ENCODE peak calls at places on chromosome 19, in eight cellular contexts. One of them, this sample, is unnamed.

GRCh38 chr19:44757735-44758505 is 9.4 kb downstream of the BCL3 start:
- DNase-seq in mesothelial cell of epicardium: peak
- DNase-seq in astrocyte of the spinal cord: peak
- DNase-seq in tibial nerve: peak
- DNase-seq in osteocyte: no peak
- DNase-seq in thoracic aorta: no peak
- DNase-seq in heart left ventricle: peak
- DNase-seq in upper lobe of right lung: peak
- DNase-seq in this sample: no peak

GRCh38 chr19:10279737-10280442 is 6.9 kb upstream of the ICAM4 start:
- DNase-seq in thoracic aorta: no peak
- DNase-seq in tibial nerve: no peak
- DNase-seq in heart left ventricle: no peak
- DNase-seq in osteocyte: no peak
- DNase-seq in upper lobe of right lung: no peak
- DNase-seq in astrocyte of the spinal cord: no peak
- DNase-seq in mesothelial cell of epicardium: no peak
- DNase-seq in this sample: no peak

GRCh38 chr19:14770944-14771839 is 7.2 kb downstream of the ADGRE2 start:
- DNase-seq in astrocyte of the spinal cord: no peak
- DNase-seq in upper lobe of right lung: no peak
- DNase-seq in heart left ventricle: no peak
- DNase-seq in tibial nerve: no peak
- DNase-seq in mesothelial cell of epicardium: no peak
- DNase-seq in osteocyte: peak
- DNase-seq in thoracic aorta: no peak
- DNase-seq in this sample: no peak

GRCh38 chr19:44303305-44303704 is 1.5 kb downstream of the ZNF235 start:
- DNase-seq in osteocyte: no peak
- DNase-seq in thoracic aorta: no peak
- DNase-seq in upper lobe of right lung: no peak
- DNase-seq in tibial nerve: no peak
- DNase-seq in astrocyte of the spinal cord: no peak
- DNase-seq in heart left ventricle: no peak
- DNase-seq in mesothelial cell of epicardium: no peak
- DNase-seq in this sample: no peak

GRCh38 chr19:30374791-30375650 is 2.8 kb downstream of the ZNF536 start:
- DNase-seq in tibial nerve: no peak
- DNase-seq in astrocyte of the spinal cord: no peak
- DNase-seq in heart left ventricle: no peak
- DNase-seq in mesothelial cell of epicardium: peak
- DNase-seq in osteocyte: no peak
- DNase-seq in thoracic aorta: no peak
- DNase-seq in upper lobe of right lung: no peak
- DNase-seq in this sample: no peak

GRCh38 chr19:16355293-16356043 is 30.8 kb downstream of the KLF2 start:
- DNase-seq in osteocyte: no peak
- DNase-seq in mesothelial cell of epicardium: no peak
- DNase-seq in heart left ventricle: peak
- DNase-seq in astrocyte of the spinal cord: no peak
- DNase-seq in upper lobe of right lung: no peak
- DNase-seq in thoracic aorta: no peak
- DNase-seq in tibial nerve: no peak
- DNase-seq in this sample: no peak

GRCh38 chr19:41362143-41362847 is 1.7 kb downstream of the B9D2 start:
- DNase-seq in mesothelial cell of epicardium: no peak
- DNase-seq in heart left ventricle: no peak
- DNase-seq in thoracic aorta: no peak
- DNase-seq in upper lobe of right lung: no peak
- DNase-seq in tibial nerve: no peak
- DNase-seq in astrocyte of the spinal cord: no peak
- DNase-seq in osteocyte: no peak
- DNase-seq in this sample: no peak

GRCh38 chr19:11612816-11613511 is 15.7 kb downstream of the ZNF627 start:
- DNase-seq in tibial nerve: no peak
- DNase-seq in mesothelial cell of epicardium: no peak
- DNase-seq in upper lobe of right lung: no peak
- DNase-seq in heart left ventricle: no peak
- DNase-seq in osteocyte: no peak
- DNase-seq in thoracic aorta: no peak
- DNase-seq in astrocyte of the spinal cord: no peak
- DNase-seq in this sample: no peak

GRCh38 chr19:32870981-32871451 is 1.4 kb upstream of the SLC7A9 start:
- DNase-seq in thoracic aorta: no peak
- DNase-seq in tibial nerve: no peak
- DNase-seq in upper lobe of right lung: peak
- DNase-seq in osteocyte: peak
- DNase-seq in astrocyte of the spinal cord: no peak
- DNase-seq in mesothelial cell of epicardium: no peak
- DNase-seq in heart left ventricle: no peak
- DNase-seq in this sample: no peak

GRCh38 chr19:14550201-14550754 is 20.9 kb downstream of the TECR start:
- DNase-seq in upper lobe of right lung: no peak
- DNase-seq in astrocyte of the spinal cord: no peak
- DNase-seq in heart left ventricle: no peak
- DNase-seq in mesothelial cell of epicardium: no peak
- DNase-seq in osteocyte: no peak
- DNase-seq in tibial nerve: no peak
- DNase-seq in thoracic aorta: no peak
- DNase-seq in this sample: no peak

GRCh38 chr19:5743640-5744039 is 23.2 kb downstream of the CATSPERD start:
- DNase-seq in thoracic aorta: no peak
- DNase-seq in osteocyte: no peak
- DNase-seq in mesothelial cell of epicardium: no peak
- DNase-seq in astrocyte of the spinal cord: no peak
- DNase-seq in heart left ventricle: no peak
- DNase-seq in upper lobe of right lung: no peak
- DNase-seq in tibial nerve: no peak
- DNase-seq in this sample: no peak

GRCh38 chr19:3563689-3564269 is 6.4 kb upstream of the MFSD12 start:
- DNase-seq in thoracic aorta: no peak
- DNase-seq in upper lobe of right lung: no peak
- DNase-seq in osteocyte: no peak
- DNase-seq in tibial nerve: no peak
- DNase-seq in mesothelial cell of epicardium: no peak
- DNase-seq in heart left ventricle: no peak
- DNase-seq in astrocyte of the spinal cord: no peak
- DNase-seq in this sample: no peak

GRCh38 chr19:5006201-5006600 is 37.3 kb downstream of the KDM4B start:
- DNase-seq in thoracic aorta: no peak
- DNase-seq in tibial nerve: no peak
- DNase-seq in astrocyte of the spinal cord: no peak
- DNase-seq in mesothelial cell of epicardium: no peak
- DNase-seq in heart left ventricle: no peak
- DNase-seq in upper lobe of right lung: no peak
- DNase-seq in osteocyte: no peak
- DNase-seq in this sample: no peak

GRCh38 chr19:21358768-21359451 is at the start of gene ZNF738:
- DNase-seq in osteocyte: peak
- DNase-seq in upper lobe of right lung: peak
- DNase-seq in heart left ventricle: peak
- DNase-seq in mesothelial cell of epicardium: peak
- DNase-seq in thoracic aorta: peak
- DNase-seq in astrocyte of the spinal cord: peak
- DNase-seq in tibial nerve: peak
- DNase-seq in this sample: peak

GRCh38 chr19:1729568-1729925 is 23.8 kb upstream of the ONECUT3 start:
- DNase-seq in tibial nerve: no peak
- DNase-seq in mesothelial cell of epicardium: no peak
- DNase-seq in upper lobe of right lung: no peak
- DNase-seq in osteocyte: no peak
- DNase-seq in astrocyte of the spinal cord: no peak
- DNase-seq in heart left ventricle: no peak
- DNase-seq in thoracic aorta: no peak
- DNase-seq in this sample: no peak

GRCh38 chr19:1730157-1730556 is 23.1 kb upstream of the ONECUT3 start:
- DNase-seq in tibial nerve: no peak
- DNase-seq in upper lobe of right lung: no peak
- DNase-seq in astrocyte of the spinal cord: no peak
- DNase-seq in heart left ventricle: no peak
- DNase-seq in thoracic aorta: no peak
- DNase-seq in osteocyte: no peak
- DNase-seq in mesothelial cell of epicardium: no peak
- DNase-seq in this sample: no peak

GRCh38 chr19:1728816-1729567 is 24.3 kb upstream of the ONECUT3 start:
- DNase-seq in upper lobe of right lung: no peak
- DNase-seq in astrocyte of the spinal cord: no peak
- DNase-seq in mesothelial cell of epicardium: no peak
- DNase-seq in thoracic aorta: no peak
- DNase-seq in osteocyte: no peak
- DNase-seq in tibial nerve: no peak
- DNase-seq in heart left ventricle: no peak
- DNase-seq in this sample: no peak

GRCh38 chr19:1720237-1720636 is 33.1 kb upstream of the ONECUT3 start:
- DNase-seq in astrocyte of the spinal cord: no peak
- DNase-seq in heart left ventricle: no peak
- DNase-seq in mesothelial cell of epicardium: no peak
- DNase-seq in tibial nerve: no peak
- DNase-seq in thoracic aorta: no peak
- DNase-seq in osteocyte: no peak
- DNase-seq in upper lobe of right lung: no peak
- DNase-seq in this sample: no peak

GRCh38 chr19:1725100-1726064 is 27.9 kb upstream of the ONECUT3 start:
- DNase-seq in thoracic aorta: no peak
- DNase-seq in mesothelial cell of epicardium: peak
- DNase-seq in osteocyte: peak
- DNase-seq in tibial nerve: no peak
- DNase-seq in upper lobe of right lung: no peak
- DNase-seq in astrocyte of the spinal cord: peak
- DNase-seq in heart left ventricle: peak
- DNase-seq in this sample: no peak
- TF ChIP-seq CTCF in thoracic aorta: no peak
- TF ChIP-seq CTCF in mesothelial cell of epicardium: no peak
- TF ChIP-seq CTCF in osteocyte: no peak
- TF ChIP-seq CTCF in tibial nerve: no peak
- TF ChIP-seq CTCF in upper lobe of right lung: no peak
- TF ChIP-seq CTCF in astrocyte of the spinal cord: no peak
- TF ChIP-seq CTCF in heart left ventricle: no peak
- TF ChIP-seq CTCF in this sample: no peak

GRCh38 chr19:54172764-54173699 is at the start of gene TMC4:
- DNase-seq in astrocyte of the spinal cord: no peak
- DNase-seq in thoracic aorta: no peak
- DNase-seq in osteocyte: no peak
- DNase-seq in heart left ventricle: peak
- DNase-seq in tibial nerve: no peak
- DNase-seq in mesothelial cell of epicardium: no peak
- DNase-seq in upper lobe of right lung: peak
- DNase-seq in this sample: no peak
- TF ChIP-seq CTCF in astrocyte of the spinal cord: no peak
- TF ChIP-seq CTCF in thoracic aorta: no peak
- TF ChIP-seq CTCF in osteocyte: no peak
- TF ChIP-seq CTCF in heart left ventricle: no peak
- TF ChIP-seq CTCF in tibial nerve: no peak
- TF ChIP-seq CTCF in mesothelial cell of epicardium: peak
- TF ChIP-seq CTCF in upper lobe of right lung: peak
- TF ChIP-seq CTCF in this sample: no peak

DNA sequence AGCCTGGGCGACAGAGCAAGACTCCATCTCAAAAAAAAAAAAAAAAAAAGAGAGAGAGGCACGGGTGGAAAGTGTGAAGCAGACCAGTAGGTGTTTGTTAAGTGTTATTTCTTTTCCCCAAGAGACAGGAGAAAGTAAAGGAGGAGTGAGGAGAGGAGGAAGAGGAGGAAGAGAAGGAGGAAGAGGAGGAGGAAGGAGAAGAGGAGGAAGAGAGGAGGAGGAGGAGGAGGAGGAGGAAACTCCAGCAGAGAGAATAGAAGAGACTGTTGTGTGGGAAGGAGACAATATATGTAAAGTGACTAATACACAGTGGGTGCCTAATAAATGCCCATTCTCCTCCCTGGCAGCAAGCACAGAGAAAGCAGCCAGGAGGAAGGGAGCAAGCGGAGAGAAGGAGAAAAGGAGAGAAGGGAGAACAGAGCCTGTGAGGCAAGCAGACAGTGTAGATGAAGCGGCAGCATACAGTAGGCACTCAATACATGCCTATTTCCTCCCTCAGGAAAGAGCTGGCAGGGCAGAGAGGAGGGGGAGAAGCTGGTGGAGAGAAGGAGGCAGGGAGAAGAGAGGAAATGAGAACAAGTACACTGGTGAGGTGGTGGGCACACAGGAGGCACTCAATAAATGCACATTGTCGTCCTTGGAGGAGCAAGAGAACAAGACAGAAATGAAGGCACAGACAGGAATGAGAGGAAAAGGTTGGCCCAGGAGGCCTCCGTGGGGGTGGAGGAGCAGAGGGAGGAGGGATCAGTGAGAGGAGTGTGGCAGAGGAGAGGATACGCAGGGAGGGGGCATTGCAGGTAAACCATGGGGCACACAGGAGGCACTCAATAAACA is 16.6 kb downstream of the JOSD2 start:
- DNase-seq in mesothelial cell of epicardium: no peak
- DNase-seq in osteocyte: no peak
- DNase-seq in tibial nerve: no peak
- DNase-seq in thoracic aorta: no peak
- DNase-seq in astrocyte of the spinal cord: no peak
- DNase-seq in heart left ventricle: no peak
- DNase-seq in upper lobe of right lung: peak
- DNase-seq in this sample: no peak
- TF ChIP-seq CTCF in mesothelial cell of epicardium: no peak
- TF ChIP-seq CTCF in osteocyte: no peak
- TF ChIP-seq CTCF in tibial nerve: no peak
- TF ChIP-seq CTCF in thoracic aorta: no peak
- TF ChIP-seq CTCF in astrocyte of the spinal cord: no peak
- TF ChIP-seq CTCF in heart left ventricle: no peak
- TF ChIP-seq CTCF in upper lobe of right lung: no peak
- TF ChIP-seq CTCF in this sample: no peak

GRCh38 chr19:52622261-52622660 is 15.9 kb downstream of the ZNF83 start:
- DNase-seq in mesothelial cell of epicardium: no peak
- DNase-seq in astrocyte of the spinal cord: no peak
- DNase-seq in heart left ventricle: no peak
- DNase-seq in upper lobe of right lung: no peak
- DNase-seq in tibial nerve: no peak
- DNase-seq in osteocyte: no peak
- DNase-seq in thoracic aorta: no peak
- DNase-seq in this sample: no peak
- TF ChIP-seq CTCF in mesothelial cell of epicardium: no peak
- TF ChIP-seq CTCF in astrocyte of the spinal cord: no peak
- TF ChIP-seq CTCF in heart left ventricle: no peak
- TF ChIP-seq CTCF in upper lobe of right lung: no peak
- TF ChIP-seq CTCF in tibial nerve: no peak
- TF ChIP-seq CTCF in osteocyte: no peak
- TF ChIP-seq CTCF in thoracic aorta: no peak
- TF ChIP-seq CTCF in this sample: no peak

GRCh38 chr19:20077791-20078463 is at the start of gene ZNF90:
- DNase-seq in mesothelial cell of epicardium: peak
- DNase-seq in thoracic aorta: peak
- DNase-seq in osteocyte: peak
- DNase-seq in upper lobe of right lung: peak
- DNase-seq in heart left ventricle: peak
- DNase-seq in astrocyte of the spinal cord: peak
- DNase-seq in tibial nerve: peak
- DNase-seq in this sample: peak
- TF ChIP-seq CTCF in mesothelial cell of epicardium: no peak
- TF ChIP-seq CTCF in thoracic aorta: no peak
- TF ChIP-seq CTCF in osteocyte: no peak
- TF ChIP-seq CTCF in upper lobe of right lung: no peak
- TF ChIP-seq CTCF in heart left ventricle: no peak
- TF ChIP-seq CTCF in astrocyte of the spinal cord: peak
- TF ChIP-seq CTCF in tibial nerve: no peak
- TF ChIP-seq CTCF in this sample: no peak

DNA sequence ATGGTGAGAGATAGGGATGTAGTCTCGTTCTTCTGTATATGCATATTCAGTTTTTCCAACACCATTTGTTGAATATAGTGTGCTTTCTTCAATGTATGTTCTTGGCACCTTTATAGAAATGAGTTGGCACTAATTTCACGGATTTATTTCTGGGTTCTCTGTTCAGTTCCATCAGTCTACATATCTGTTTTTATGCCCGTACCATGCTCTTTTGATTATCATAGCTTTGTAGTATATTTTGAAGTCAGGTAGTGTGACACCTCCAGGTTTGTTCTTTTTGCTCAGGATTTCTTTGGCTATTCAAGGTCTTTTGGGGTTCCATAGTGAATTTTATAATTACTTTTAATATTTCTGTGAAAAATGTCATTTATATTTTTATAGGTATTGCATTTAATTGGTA is 14.5 kb upstream of the ZNF793 start:
- DNase-seq in thoracic aorta: no peak
- DNase-seq in astrocyte of the spinal cord: no peak
- DNase-seq in osteocyte: no peak
- DNase-seq in upper lobe of right lung: no peak
- DNase-seq in tibial nerve: no peak
- DNase-seq in mesothelial cell of epicardium: no peak
- DNase-seq in heart left ventricle: no peak
- DNase-seq in this sample: no peak
- TF ChIP-seq CTCF in thoracic aorta: no peak
- TF ChIP-seq CTCF in astrocyte of the spinal cord: no peak
- TF ChIP-seq CTCF in osteocyte: no peak
- TF ChIP-seq CTCF in upper lobe of right lung: no peak
- TF ChIP-seq CTCF in tibial nerve: no peak
- TF ChIP-seq CTCF in mesothelial cell of epicardium: no peak
- TF ChIP-seq CTCF in heart left ventricle: no peak
- TF ChIP-seq CTCF in this sample: no peak